ENCODE peak calls at places on chromosomes 7 and 10, in five cellular contexts. One of them, this sample, is unnamed.

GRCh38 chr10:80460399-80461207 is 6.5 kb downstream of the TSPAN14 start:
- DNase-seq in K562: peak
- DNase-seq in GM12878: no peak
- DNase-seq in SK-N-SH: no peak
- DNase-seq in A549: no peak
- DNase-seq in this sample: peak

GRCh38 chr7:156532016-156532602 is 108.5 kb upstream of the RNF32 start:
- DNase-seq in A549: no peak
- DNase-seq in K562: no peak
- DNase-seq in GM12878: no peak
- DNase-seq in SK-N-SH: no peak
- DNase-seq in this sample: peak

GRCh38 chr7:90663176-90663575 is 67.1 kb downstream of the CDK14 start:
- DNase-seq in K562: no peak
- DNase-seq in GM12878: no peak
- DNase-seq in SK-N-SH: no peak
- DNase-seq in A549: no peak
- DNase-seq in this sample: no peak

GRCh38 chr10:114172241-114172640 is 1.8 kb downstream of the CCDC186 start:
- DNase-seq in SK-N-SH: no peak
- DNase-seq in A549: no peak
- DNase-seq in GM12878: no peak
- DNase-seq in K562: no peak
- DNase-seq in this sample: no peak

GRCh38 chr10:58897708-58898107 is 278.7 kb upstream of the PHYHIPL start:
- DNase-seq in GM12878: no peak
- DNase-seq in SK-N-SH: no peak
- DNase-seq in A549: no peak
- DNase-seq in K562: no peak
- DNase-seq in this sample: no peak

GRCh38 chr7:23467731-23468720 is 2.3 kb downstream of the IGF2BP3 start:
- DNase-seq in A549: no peak
- DNase-seq in GM12878: no peak
- DNase-seq in SK-N-SH: peak
- DNase-seq in K562: peak
- DNase-seq in this sample: no peak

GRCh38 chr7:127146746-127147536 is 105.8 kb downstream of the GRM8 start:
- DNase-seq in K562: no peak
- DNase-seq in SK-N-SH: no peak
- DNase-seq in GM12878: no peak
- DNase-seq in A549: no peak
- DNase-seq in this sample: no peak

GRCh38 chr10:80699602-80700039 is 161.9 kb downstream of the SH2D4B start:
- DNase-seq in GM12878: no peak
- DNase-seq in A549: peak
- DNase-seq in SK-N-SH: peak
- DNase-seq in K562: peak
- DNase-seq in this sample: peak

GRCh38 chr7:156140896-156141295 is 328.6 kb upstream of the SHH start:
- DNase-seq in SK-N-SH: no peak
- DNase-seq in A549: no peak
- DNase-seq in GM12878: no peak
- DNase-seq in K562: no peak
- DNase-seq in this sample: no peak

GRCh38 chr10:18533921-18534320 is 117.5 kb downstream of the NSUN6 start:
- DNase-seq in GM12878: no peak
- DNase-seq in SK-N-SH: no peak
- DNase-seq in K562: no peak
- DNase-seq in A549: no peak
- DNase-seq in this sample: no peak

GRCh38 chr7:44569958-44570357 is 3.8 kb downstream of the DDX56 start:
- DNase-seq in A549: no peak
- DNase-seq in GM12878: no peak
- DNase-seq in SK-N-SH: no peak
- DNase-seq in K562: no peak
- DNase-seq in this sample: no peak

GRCh38 chr7:34160261-34160752 is 255.0 kb downstream of the BMPER start:
- DNase-seq in A549: no peak
- DNase-seq in GM12878: no peak
- DNase-seq in SK-N-SH: no peak
- DNase-seq in K562: no peak
- DNase-seq in this sample: no peak

GRCh38 chr10:67834375-67834774 is 3.6 kb downstream of the DNAJC12 start:
- DNase-seq in K562: no peak
- DNase-seq in SK-N-SH: no peak
- DNase-seq in GM12878: no peak
- DNase-seq in A549: no peak
- DNase-seq in this sample: no peak

GRCh38 chr10:67837519-67838314 is at the start of gene DNAJC12:
- DNase-seq in GM12878: no peak
- DNase-seq in K562: peak
- DNase-seq in SK-N-SH: peak
- DNase-seq in A549: peak
- DNase-seq in this sample: no peak

GRCh38 chr10:67836972-67837371 is 1.0 kb downstream of the DNAJC12 start:
- DNase-seq in A549: no peak
- DNase-seq in K562: no peak
- DNase-seq in GM12878: no peak
- DNase-seq in SK-N-SH: no peak
- DNase-seq in this sample: no peak

GRCh38 chr10:67839957-67840356 is 2.0 kb upstream of the DNAJC12 start:
- DNase-seq in A549: no peak
- DNase-seq in GM12878: no peak
- DNase-seq in SK-N-SH: no peak
- DNase-seq in K562: no peak
- DNase-seq in this sample: no peak

GRCh38 chr10:67836491-67836890 is 1.5 kb downstream of the DNAJC12 start:
- DNase-seq in SK-N-SH: no peak
- DNase-seq in A549: no peak
- DNase-seq in K562: peak
- DNase-seq in GM12878: no peak
- DNase-seq in this sample: no peak
- TF ChIP-seq RFX5 in SK-N-SH: no peak
- TF ChIP-seq RFX5 in A549: no peak
- TF ChIP-seq RFX5 in K562: no peak
- TF ChIP-seq RFX5 in GM12878: no peak
- TF ChIP-seq RFX5 in this sample: no peak

DNA sequence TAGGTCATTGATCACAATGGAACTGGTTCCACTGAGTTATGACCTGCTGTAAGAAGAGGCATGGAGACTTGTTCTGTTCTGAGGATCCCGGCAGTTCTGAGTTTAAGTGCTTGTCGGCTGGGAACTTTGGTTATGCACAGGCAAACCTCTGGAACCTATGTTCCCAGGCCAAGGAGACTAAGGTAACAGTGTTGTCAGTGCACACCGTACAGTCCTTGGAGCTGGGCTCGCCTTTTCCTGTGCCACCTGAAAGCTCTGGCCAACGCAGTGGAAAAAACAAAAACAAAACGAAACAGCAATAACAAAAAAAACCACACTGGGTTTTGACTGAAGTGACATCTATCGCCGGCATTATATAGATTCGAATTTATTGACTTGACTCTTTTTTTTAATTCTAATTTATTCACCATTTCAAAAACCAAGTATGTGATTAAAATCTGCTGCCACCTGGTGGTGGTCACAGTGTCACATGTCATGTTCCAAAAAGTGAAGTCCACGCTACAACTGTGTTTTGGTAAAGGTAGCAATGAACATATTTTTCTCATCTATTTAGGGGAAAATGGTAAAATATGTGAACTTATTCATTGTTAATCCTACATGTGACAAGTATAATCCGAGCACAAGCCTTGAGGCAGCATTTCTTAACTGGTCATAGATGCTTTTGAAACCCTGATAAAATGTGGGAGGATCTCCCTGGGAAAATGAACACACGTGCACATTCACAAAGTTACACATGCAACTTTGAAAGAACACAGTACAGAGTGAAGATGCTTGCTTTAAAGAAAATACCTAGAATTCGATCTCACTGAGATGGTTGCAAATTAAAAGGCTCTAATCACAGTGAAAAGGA is 113.8 kb upstream of the PPP2R2D start:
- DNase-seq in SK-N-SH: peak
- DNase-seq in GM12878: peak
- DNase-seq in A549: peak
- DNase-seq in K562: peak
- DNase-seq in this sample: no peak
- TF ChIP-seq CHD2 in SK-N-SH: no peak
- TF ChIP-seq CHD2 in GM12878: no peak
- TF ChIP-seq CHD2 in A549: no peak
- TF ChIP-seq CHD2 in K562: no peak
- TF ChIP-seq CHD2 in this sample: no peak

DNA sequence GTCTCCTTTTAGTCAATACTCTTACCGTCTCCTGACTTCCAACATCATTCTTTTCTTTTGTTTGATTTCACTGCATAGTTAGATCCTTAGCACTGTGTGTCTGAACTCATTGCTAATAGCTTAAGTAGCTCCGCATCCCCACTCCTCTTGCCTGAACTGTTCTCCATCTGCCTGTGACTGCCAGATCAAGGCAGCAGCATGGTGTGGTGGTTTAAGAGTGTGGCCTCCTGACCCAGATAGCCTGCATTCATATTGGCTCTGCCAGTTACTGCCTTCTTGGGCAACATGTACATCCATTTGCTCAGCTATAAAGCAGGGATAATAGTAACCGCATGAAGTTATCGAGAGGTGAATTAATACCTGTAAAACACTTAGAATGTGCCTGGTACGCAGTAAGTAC is 50.8 kb downstream of the SUFU start:
- DNase-seq in GM12878: no peak
- DNase-seq in SK-N-SH: no peak
- DNase-seq in K562: no peak
- DNase-seq in A549: no peak
- DNase-seq in this sample: no peak
- TF ChIP-seq RFX5 in GM12878: no peak
- TF ChIP-seq RFX5 in SK-N-SH: no peak
- TF ChIP-seq RFX5 in K562: no peak
- TF ChIP-seq RFX5 in A549: no peak
- TF ChIP-seq RFX5 in this sample: no peak

GRCh38 chr10:4755286-4756009 is 70.6 kb upstream of the AKR1E2 start:
- DNase-seq in GM12878: no peak
- DNase-seq in A549: no peak
- DNase-seq in SK-N-SH: no peak
- DNase-seq in K562: no peak
- DNase-seq in this sample: no peak
- TF ChIP-seq CHD2 in GM12878: no peak
- TF ChIP-seq CHD2 in A549: no peak
- TF ChIP-seq CHD2 in SK-N-SH: no peak
- TF ChIP-seq CHD2 in K562: no peak
- TF ChIP-seq CHD2 in this sample: no peak

GRCh38 chr7:2692543-2692942 is 4.5 kb downstream of the AMZ1 start:
- DNase-seq in A549: no peak
- DNase-seq in K562: no peak
- DNase-seq in SK-N-SH: no peak
- DNase-seq in GM12878: no peak
- DNase-seq in this sample: no peak
- TF ChIP-seq RFX5 in A549: no peak
- TF ChIP-seq RFX5 in K562: no peak
- TF ChIP-seq RFX5 in SK-N-SH: no peak
- TF ChIP-seq RFX5 in GM12878: no peak
- TF ChIP-seq RFX5 in this sample: no peak

GRCh38 chr7:47375121-47375551 is 206.8 kb downstream of the TNS3 start:
- DNase-seq in SK-N-SH: no peak
- DNase-seq in A549: no peak
- DNase-seq in GM12878: no peak
- DNase-seq in K562: no peak
- DNase-seq in this sample: no peak
- TF ChIP-seq CHD2 in SK-N-SH: no peak
- TF ChIP-seq CHD2 in A549: no peak
- TF ChIP-seq CHD2 in GM12878: no peak
- TF ChIP-seq CHD2 in K562: no peak
- TF ChIP-seq CHD2 in this sample: no peak

DNA sequence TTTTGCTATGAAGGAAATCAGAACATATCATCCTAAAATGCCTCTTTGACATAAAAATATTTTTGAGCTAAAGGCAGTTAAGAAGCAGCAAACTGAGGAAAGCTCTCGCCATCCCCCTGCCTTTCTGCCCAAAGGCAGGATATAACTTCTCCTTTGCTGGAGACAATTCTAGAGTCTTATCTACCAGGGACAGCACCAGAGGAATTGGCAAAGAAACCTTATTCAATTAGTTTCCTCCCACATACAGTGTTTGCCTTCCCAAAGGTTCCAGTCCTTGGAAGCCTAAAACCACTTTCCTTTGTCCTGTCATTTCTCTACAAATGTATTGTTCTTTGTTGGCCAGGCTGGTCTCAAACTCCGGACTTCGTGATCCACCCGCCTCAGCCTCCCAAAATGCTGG is 33.7 kb downstream of the MASTL start:
- DNase-seq in A549: no peak
- DNase-seq in GM12878: no peak
- DNase-seq in SK-N-SH: no peak
- DNase-seq in K562: peak
- DNase-seq in this sample: no peak
- TF ChIP-seq RFX5 in A549: no peak
- TF ChIP-seq RFX5 in GM12878: no peak
- TF ChIP-seq RFX5 in SK-N-SH: no peak
- TF ChIP-seq RFX5 in K562: no peak
- TF ChIP-seq RFX5 in this sample: no peak